ENCODE peak calls at places on chromosomes 13 and 19, in four cellular contexts. R is K562, N is HepG2, E is GM12878. K is an unnamed sample.

GRCh38 chr13:29624997-29625396 is 29.5 kb upstream of the SLC7A1 start:
- DNase-seq in R (no peak), E (no peak), N (no peak), K (no peak)

GRCh38 chr13:39268398-39268797 is 230.1 kb downstream of the NHLRC3 start:
- DNase-seq in R (no peak), N (no peak), E (no peak), K (no peak)

GRCh38 chr13:101115762-101116161 is 300.5 kb downstream of the NALCN start:
- DNase-seq in N (no peak), E (no peak), R (no peak), K (no peak)

GRCh38 chr13:97004096-97004876 is 10.0 kb upstream of the OXGR1 start:
- DNase-seq in E (no peak), R (no peak), N (peak), K (no peak)

GRCh38 chr19:49749055-49749716 is 13.9 kb downstream of the TSKS start:
- DNase-seq in E (no peak), R (no peak), N (no peak), K (no peak)

GRCh38 chr19:10226376-10227214 is 4.5 kb downstream of the S1PR2 start:
- DNase-seq in R (no peak), N (no peak), E (no peak), K (no peak)

GRCh38 chr19:46981296-46981695 is 38.3 kb upstream of the NPAS1 start:
- DNase-seq in E (no peak), R (no peak), N (no peak), K (no peak)

GRCh38 chr13:96141032-96141431 is 51.1 kb downstream of the HS6ST3 start:
- DNase-seq in N (peak), R (no peak), E (no peak), K (no peak)

GRCh38 chr13:103371271-103371670 is 305.1 kb upstream of the SLC10A2 start:
- DNase-seq in E (no peak), R (no peak), N (no peak), K (no peak)

GRCh38 chr13:19668778-19669177 is 35.3 kb downstream of the MPHOSPH8 start:
- DNase-seq in R (no peak), E (no peak), N (no peak), K (no peak)

GRCh38 chr13:40120288-40120687 is 464.8 kb downstream of the COG6 start:
- DNase-seq in R (no peak), E (no peak), N (no peak), K (no peak)

GRCh38 chr13:112793545-112794445 is 104.0 kb downstream of the ATP11A start:
- DNase-seq in N (no peak), E (no peak), R (no peak), K (peak)

GRCh38 chr13:50678464-50679162 is 164.9 kb downstream of the DLEU7 start:
- DNase-seq in E (no peak), N (no peak), R (no peak), K (no peak)

GRCh38 chr19:46392252-46392801 is 21.0 kb downstream of the CCDC8 start:
- DNase-seq in R (no peak), E (no peak), N (no peak), K (no peak)

GRCh38 chr13:21674271-21675009 is 3.6 kb downstream of the FGF9 start:
- DNase-seq in N (no peak), E (no peak), R (peak), K (peak)

GRCh38 chr13:98482476-98483444 is 94.1 kb downstream of the STK24 start:
- DNase-seq in E (no peak), N (no peak), R (no peak), K (no peak)

GRCh38 chr19:6374179-6374709 is 1.5 kb downstream of the PSPN start:
- DNase-seq in N (no peak), E (no peak), R (no peak), K (no peak)

GRCh38 chr13:69010789-69011188 is 1096.8 kb upstream of the ATXN8OS start:
- DNase-seq in R (no peak), N (no peak), E (no peak), K (no peak)

GRCh38 chr13:49560270-49561063 is 24.9 kb downstream of the RCBTB1 start:
- DNase-seq in N (peak), R (no peak), E (no peak), K (peak)

GRCh38 chr19:4086336-4086953 is 19.7 kb upstream of the ZBTB7A start:
- DNase-seq in E (no peak), R (no peak), N (no peak), K (no peak)

GRCh38 chr19:52524086-52524485 is 3.4 kb upstream of the ZNF808 start:
- DNase-seq in N (no peak), E (no peak), R (no peak), K (no peak)

GRCh38 chr19:1254081-1254527 is 5.7 kb downstream of the MIDN start:
- DNase-seq in R (no peak), N (no peak), E (no peak), K (no peak)

GRCh38 chr13:76672422-76672821 is 213.8 kb downstream of the KCTD12 start:
- DNase-seq in E (no peak), R (no peak), N (no peak), K (no peak)

GRCh38 chr13:41159174-41159573 is 26.6 kb upstream of the KBTBD6 start:
- DNase-seq in R (no peak), E (no peak), N (no peak), K (no peak)

GRCh38 chr13:49561064-49561410 is 24.3 kb downstream of the RCBTB1 start:
- DNase-seq in E (no peak), R (no peak), N (peak), K (no peak)

GRCh38 chr13:88552966-88553365 is 881.8 kb downstream of the SLITRK5 start:
- DNase-seq in N (no peak), E (no peak), R (no peak), K (no peak)

GRCh38 chr19:28169168-28169862 is 1043.6 kb downstream of the UQCRFS1 start:
- DNase-seq in E (no peak), R (no peak), N (no peak), K (peak)

GRCh38 chr19:56080669-56081401 is 40.3 kb downstream of the ZNF787 start:
- DNase-seq in E (peak), N (peak), R (peak), K (peak)

GRCh38 chr19:56079609-56080008 is 41.5 kb downstream of the ZNF787 start:
- DNase-seq in E (no peak), N (no peak), R (no peak), K (no peak)

GRCh38 chr19:56071151-56071550 is 49.9 kb downstream of the ZNF787 start:
- DNase-seq in N (peak), R (peak), E (no peak), K (no peak)

GRCh38 chr19:56076413-56076998 is 44.6 kb downstream of the ZNF787 start:
- DNase-seq in R (peak), N (peak), E (no peak), K (peak)
- TF ChIP-seq TCF7 in R (no peak), N (no peak), E (no peak), K (no peak)

DNA sequence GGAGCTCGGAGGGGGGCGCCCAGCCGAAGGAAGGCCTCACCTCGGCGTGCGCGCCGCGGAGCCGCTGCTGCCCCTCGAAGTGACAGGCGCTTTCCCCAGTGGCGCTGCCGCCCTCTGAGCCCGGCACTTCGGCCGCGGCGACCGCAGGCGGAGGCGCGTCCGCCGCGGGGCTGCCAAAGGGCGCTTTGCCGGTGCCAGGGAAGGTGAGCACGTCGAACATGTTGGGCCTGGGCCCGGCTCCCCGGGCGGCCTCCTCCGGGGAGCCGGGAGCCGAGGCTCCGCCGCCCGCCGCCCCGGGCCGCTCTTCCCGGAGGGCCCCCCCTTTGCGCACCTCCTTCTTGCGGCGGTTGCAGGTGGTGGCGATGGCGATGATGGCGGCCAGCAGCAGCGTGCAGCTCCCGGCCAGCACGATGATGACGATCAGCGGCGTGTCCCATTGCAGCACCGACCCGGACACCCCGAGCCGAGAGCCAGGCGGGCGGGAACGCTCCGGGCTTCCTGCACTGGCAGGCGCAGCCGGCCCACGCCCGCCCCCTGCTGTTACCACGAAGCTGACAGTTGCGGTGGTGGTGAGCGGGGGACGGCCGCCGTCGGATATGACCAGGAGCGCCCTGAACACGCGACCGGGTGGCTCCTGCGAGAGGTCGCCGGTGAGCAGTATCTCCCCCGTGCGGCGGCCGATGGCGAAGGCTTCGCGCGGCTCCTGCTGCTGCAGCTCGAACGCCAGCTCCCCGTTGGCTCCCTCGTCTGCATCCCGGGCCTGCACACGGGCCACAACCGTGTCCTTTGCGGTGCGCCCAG is 2.5 kb downstream of the PCDH8 start:
- DNase-seq in R (no peak), N (no peak), E (no peak), K (peak)
- TF ChIP-seq CREB1 in R (no peak), N (no peak), E (peak), K (peak)

GRCh38 chr19:40193587-40193849 is 2.3 kb downstream of the MAP3K10 start:
- DNase-seq in R (no peak), N (no peak), E (no peak), K (no peak)

GRCh38 chr19:40198272-40198990 is 7.2 kb downstream of the MAP3K10 start:
- DNase-seq in E (no peak), N (no peak), R (no peak), K (no peak)

GRCh38 chr19:40191836-40192646 is 815 bp downstream of the MAP3K10 start:
- DNase-seq in E (no peak), N (no peak), R (peak), K (peak)

GRCh38 chr19:40190891-40191835 is at the start of gene MAP3K10:
- DNase-seq in R (peak), E (peak), N (peak), K (peak)

DNA sequence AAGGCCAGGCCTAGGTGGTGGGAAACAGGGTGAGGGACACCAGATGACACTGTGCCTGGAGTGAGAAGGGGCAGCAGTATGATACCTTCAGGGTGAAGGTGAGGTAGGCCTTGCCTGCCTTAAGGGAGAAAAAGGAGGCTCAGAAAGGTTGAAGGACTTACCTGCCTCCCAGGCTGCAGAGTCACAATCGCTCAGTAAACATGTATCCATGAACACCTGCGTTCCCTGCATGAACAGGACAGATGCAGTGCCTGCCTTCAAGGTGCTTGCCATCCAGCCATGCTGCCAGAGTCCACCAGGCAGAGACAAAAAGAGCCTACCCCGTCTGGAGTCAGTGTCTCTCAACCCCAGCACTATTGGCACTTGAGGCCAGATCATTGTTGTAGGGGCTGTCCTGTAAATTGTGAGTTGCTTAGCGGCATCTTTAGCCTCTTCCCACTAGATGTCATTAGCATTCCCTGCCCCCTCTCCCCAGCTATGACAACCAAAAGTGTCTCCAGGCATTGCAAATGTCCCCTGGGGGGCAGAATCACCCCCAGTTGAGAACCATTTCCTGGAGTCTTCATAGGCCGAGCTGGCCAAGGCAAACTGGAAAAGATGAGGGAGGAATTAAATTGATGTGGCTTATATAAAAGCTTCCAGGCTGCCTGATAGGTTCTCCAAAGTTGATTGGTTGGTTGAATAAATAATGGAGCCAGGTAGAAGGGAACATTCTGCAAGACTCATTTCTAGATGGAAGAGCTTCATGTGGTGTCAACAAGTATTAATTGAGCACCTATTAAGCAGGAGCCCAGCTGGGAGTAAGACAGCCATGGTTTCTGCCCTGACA is 1.7 kb downstream of the MAP3K10 start:
- DNase-seq in E (no peak), R (no peak), N (no peak), K (no peak)
- TF ChIP-seq NR2C2 in E (no peak), R (no peak), N (no peak), K (no peak)

DNA sequence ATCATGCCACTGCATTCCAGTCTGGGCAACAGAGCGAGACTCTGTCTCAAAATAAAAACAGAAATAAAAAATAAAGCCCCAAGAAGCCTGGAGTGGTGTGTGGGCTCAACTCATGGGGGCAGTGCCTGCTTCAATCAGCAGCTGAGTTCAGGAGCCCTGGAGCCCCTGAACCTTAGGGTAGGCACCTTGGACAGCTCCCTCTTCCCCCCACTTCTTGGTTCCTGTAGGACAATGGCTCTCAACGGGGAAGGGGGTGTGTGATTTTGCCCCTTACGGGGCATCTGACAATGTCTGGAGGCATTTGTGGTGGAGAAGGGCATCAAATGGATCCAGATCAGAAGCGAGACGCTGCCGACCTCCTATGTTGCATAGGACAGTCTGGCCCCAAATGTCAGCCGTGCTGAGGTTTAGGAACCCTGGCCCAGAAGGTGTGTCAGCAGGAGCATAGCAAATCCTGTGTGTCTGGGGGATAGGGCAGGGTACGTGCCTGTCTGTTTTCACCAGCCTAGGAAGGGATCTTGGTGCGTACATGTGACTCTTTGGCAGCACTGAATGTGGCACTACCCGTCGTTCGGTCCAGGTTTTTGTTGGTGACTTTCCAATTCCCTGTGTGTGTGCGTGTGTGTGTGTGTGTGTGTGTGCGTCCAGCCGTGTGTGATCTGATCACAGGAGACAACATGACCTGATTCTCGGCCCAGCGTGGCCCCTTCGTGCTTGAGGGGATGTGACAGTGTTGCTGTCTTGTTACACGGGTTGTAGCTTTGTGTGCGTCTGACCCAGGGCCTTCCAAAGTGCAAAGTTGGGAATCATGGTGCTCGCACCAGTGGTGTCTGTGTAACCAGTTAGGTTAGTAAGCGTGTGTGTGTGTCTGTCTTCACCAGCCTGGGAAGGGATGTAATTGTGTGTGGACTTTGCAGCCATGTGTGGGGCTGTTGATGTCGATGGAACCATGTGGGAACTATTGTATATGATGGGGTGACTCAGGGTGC is 7.5 kb downstream of the IGLON5 start:
- DNase-seq in R (no peak), E (no peak), N (no peak), K (no peak)
- TF ChIP-seq TCF7 in R (no peak), E (no peak), N (no peak), K (no peak)

GRCh38 chr13:26255717-26256277 is 1.9 kb downstream of the CDK8 start:
- DNase-seq in N (peak), E (no peak), R (peak), K (no peak)
- TF ChIP-seq CREB1 in N (no peak), E (no peak), R (no peak), K (no peak)

GRCh38 chr19:41198559-41198958 is 5.5 kb downstream of the CYP2S1 start:
- DNase-seq in E (no peak), N (no peak), R (no peak), K (no peak)
- TF ChIP-seq NR2C2 in E (no peak), N (no peak), R (no peak), K (no peak)

DNA sequence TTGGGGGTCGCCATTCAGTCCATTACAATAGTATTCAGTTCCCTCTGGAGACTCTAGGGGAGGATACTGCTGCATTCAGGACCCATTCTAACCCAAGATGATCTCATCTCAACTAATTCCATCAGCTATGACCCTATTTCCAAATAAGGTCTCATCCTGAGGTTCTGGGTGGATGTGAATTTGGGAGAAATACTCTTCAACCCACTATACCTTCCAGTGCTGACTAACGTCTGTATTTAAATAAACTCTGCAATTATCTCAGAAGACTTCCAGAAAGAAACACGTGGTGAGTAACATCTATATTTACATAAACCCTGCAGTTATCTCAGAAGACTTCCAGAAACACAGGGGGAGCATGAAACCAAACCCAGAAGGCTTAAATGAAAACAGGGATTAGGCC is 1300.7 kb downstream of the PCDH9 start:
- DNase-seq in N (no peak), E (no peak), R (no peak), K (no peak)
- TF ChIP-seq TCF7 in N (no peak), E (no peak), R (no peak), K (no peak)

DNA sequence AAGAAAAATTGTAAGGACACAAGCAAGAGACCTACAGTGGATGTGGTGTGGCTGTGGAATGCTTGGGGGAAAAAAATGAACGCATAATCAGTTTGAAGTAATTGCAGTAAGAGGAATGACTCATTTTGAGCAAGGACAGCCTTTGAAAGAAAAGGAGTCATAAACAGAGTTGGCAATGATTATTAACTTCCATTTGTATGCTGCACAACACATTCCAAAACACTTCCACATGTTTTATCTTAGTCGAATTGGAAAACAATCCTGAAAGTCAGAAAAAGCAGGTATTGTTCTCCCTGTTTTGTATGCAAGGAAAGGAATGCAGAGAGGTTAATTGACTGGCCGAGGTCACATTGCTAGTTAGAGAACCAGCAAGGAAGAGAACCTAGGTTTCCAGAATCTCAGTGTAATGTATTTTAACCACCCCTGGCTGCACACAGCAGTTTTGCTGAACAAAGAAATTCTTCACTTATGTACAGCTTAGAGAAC is 630.0 kb upstream of the MIR17HG start:
- DNase-seq in N (no peak), E (no peak), R (no peak), K (no peak)
- TF ChIP-seq CREB1 in N (no peak), E (no peak), R (no peak), K (no peak)

K was measured in WTC11.